ENCODE peak calls at places on chromosomes 5 and 9, in ten cellular contexts. M is posterior vena cava; Z is Calu3; F is activated T-helper 1 cell treated with Interleukin-2 at 50 U/mL for 16 hours; I is stimulated activated CD4-positive, alpha-beta T cell treated with anti-CD3 and anti-CD28 coated beads, Interleukin-1b, Interleukin-23, amount 100 ng/mL, for 4 hours; W is AG10803; N is AG08396; O is activated CD8-positive, alpha-beta memory T cell treated with anti-CD3 and anti-CD28 coated beads, Interleukin-2, amount 10 ng/mL, durations not matched to agents 7 days and 5 days; J is epithelial cell of prostate; U is endothelial cell. X is an unnamed sample.

GRCh38 chr5:93343570-93343969 is 237.4 kb downstream of the NR2F1-AS1 start:
- DNase-seq in J (no peak), N (no peak), O (no peak), F (no peak), M (no peak), I (no peak), U (no peak), Z (no peak), W (no peak), X (no peak)

GRCh38 chr5:20974423-20974822 is 986.4 kb upstream of the CDH18 start:
- DNase-seq in O (no peak), W (no peak), F (no peak), N (no peak), Z (no peak), I (no peak), U (no peak), M (no peak), J (no peak), X (no peak)

GRCh38 chr9:79256691-79257213 is 315.0 kb upstream of the TLE4 start:
- DNase-seq in F (no peak), U (no peak), W (peak; percentile 93), Z (no peak), O (no peak), J (peak; percentile 16), N (peak; percentile 20), I (no peak), M (peak; percentile 72), X (no peak)

GRCh38 chr5:72402959-72403628 is 82.9 kb downstream of the PTCD2 start:
- DNase-seq in I (no peak), W (no peak), F (no peak), N (no peak), J (no peak), Z (peak; percentile 5), M (no peak), O (no peak), U (no peak), X (no peak)

GRCh38 chr9:14517154-14517906 is 175.9 kb downstream of the ZDHHC21 start:
- DNase-seq in O (no peak), N (no peak), M (no peak), F (no peak), I (no peak), Z (no peak), W (no peak), U (no peak), J (no peak), X (no peak)

GRCh38 chr5:56838409-56839039 is 23.2 kb downstream of the MAP3K1 start:
- DNase-seq in N (no peak), F (no peak), J (no peak), O (no peak), Z (no peak), M (no peak), I (no peak), W (peak; percentile 78), U (no peak), X (no peak)

GRCh38 chr5:77180167-77181081 is 30.1 kb upstream of the PDE8B start:
- DNase-seq in Z (peak; percentile 60), N (peak; percentile 33), I (no peak), M (peak; percentile 82), W (no peak), O (no peak), U (peak; percentile 35), J (no peak), F (no peak), X (peak; percentile 71)

GRCh38 chr9:4435197-4435596 is 55.1 kb upstream of the SLC1A1 start:
- DNase-seq in O (no peak), M (no peak), Z (no peak), F (no peak), N (peak; percentile 17), I (no peak), J (no peak), U (no peak), W (peak; percentile 84), X (no peak)